ENCODE peak calls at places on chromosomes 5 and 9, in four cellular contexts. O is amniotic stem cell; F is renal cortical epithelial cell; E is activated CD4-positive, alpha-beta T cell treated with anti-CD3 and anti-CD28 coated beads, Interleukin-2, amount 10 ng/mL, durations not matched to agents 7 days and 5 days. V is an unnamed sample.

GRCh38 chr9:111163738-111164399 is 125.6 kb upstream of the LPAR1 start:
- DNase-seq in E (no peak), O (no peak), F (peak; percentile 91), V (no peak)

GRCh38 chr5:82749453-82749852 is 327.7 kb downstream of the TMEM167A start:
- DNase-seq in O (no peak), F (no peak), E (no peak), V (no peak)

GRCh38 chr5:161391724-161392123 is 154.8 kb downstream of the GABRB2 start:
- DNase-seq in F (no peak), E (no peak), O (no peak), V (no peak)

GRCh38 chr5:172505840-172506638 is 51.7 kb upstream of the SH3PXD2B start:
- DNase-seq in E (no peak), O (no peak), F (no peak), V (no peak)

GRCh38 chr9:78406146-78406545 is 109.2 kb downstream of the PSAT1 start:
- DNase-seq in O (no peak), E (no peak), F (no peak), V (no peak)

GRCh38 chr5:15877905-15878304 is 301.7 kb downstream of the MARCHF11 start:
- DNase-seq in F (no peak), O (no peak), E (no peak), V (no peak)

GRCh38 chr9:115115924-115116323 is 2.0 kb downstream of the TNC start:
- DNase-seq in E (no peak), O (peak; percentile 46), F (peak; percentile 85), V (no peak)

GRCh38 chr5:176891331-176891958 is 7.7 kb downstream of the HK3 start:
- DNase-seq in E (no peak), O (no peak), F (no peak), V (no peak)

GRCh38 chr5:137751869-137752491 is 2.2 kb downstream of the HNRNPA0 start:
- DNase-seq in F (peak; percentile 82), O (peak; percentile 44), E (peak; percentile 35), V (peak; percentile 50)

GRCh38 chr9:81096667-81097066 is 592.7 kb downstream of the TLE1 start:
- DNase-seq in O (no peak), E (no peak), F (no peak), V (no peak)

GRCh38 chr5:178351950-178352349 is 119.3 kb upstream of the PHYKPL start:
- DNase-seq in E (no peak), O (no peak), F (no peak), V (no peak)